ENCODE peak calls at places on chromosomes 3 and 15, in four cellular contexts. R is pancreas, E is Peyer's patch, N is left lung. F is an unnamed sample.

GRCh38 chr3:194129581-194130133 is 6.3 kb upstream of the HES1 start:
- DNase-seq in N (peak; percentile 58), E (no peak), R (peak; percentile 55), F (no peak)

GRCh38 chr15:88635343-88635742 is 3.5 kb upstream of the ISG20 start:
- DNase-seq in E (peak; percentile 75), N (no peak), R (no peak), F (peak; percentile 65)

GRCh38 chr15:60137711-60138396 is 133.7 kb downstream of the FOXB1 start:
- DNase-seq in E (no peak), R (no peak), N (no peak), F (no peak)

GRCh38 chr15:69848551-69849231 is 249.0 kb downstream of the TLE3 start:
- DNase-seq in E (no peak), R (no peak), N (no peak), F (no peak)

GRCh38 chr3:130539005-130539404 is 22.0 kb downstream of the COL6A6 start:
- DNase-seq in R (peak; percentile 43), E (no peak), N (peak; percentile 61), F (no peak)

GRCh38 chr3:126659915-126660886 is 5.3 kb upstream of the TXNRD3 start:
- DNase-seq in E (no peak), N (no peak), R (no peak), F (no peak)

GRCh38 chr3:14297305-14297704 is 105.1 kb upstream of the SLC6A6 start:
- DNase-seq in R (no peak), N (no peak), E (no peak), F (no peak)

GRCh38 chr15:45200799-45201556 is 13.2 kb upstream of the SHF start:
- DNase-seq in N (peak; percentile 88), E (peak; percentile 73), R (peak; percentile 84), F (peak; percentile 67)

GRCh38 chr3:45479627-45480026 is 91.3 kb downstream of the LARS2 start:
- DNase-seq in R (no peak), E (no peak), N (no peak), F (no peak)

GRCh38 chr3:171781711-171782127 is 28.6 kb downstream of the PLD1 start:
- DNase-seq in R (no peak), N (no peak), E (no peak), F (no peak)

GRCh38 chr15:96340611-96341464 is 10.3 kb downstream of the NR2F2 start:
- DNase-seq in R (peak; percentile 60), E (no peak), N (no peak), F (no peak)

GRCh38 chr3:45858809-45859543 is 17.1 kb upstream of the LZTFL1 start:
- DNase-seq in E (peak; percentile 34), R (no peak), N (no peak), F (no peak)

GRCh38 chr15:62588930-62589655 is 424.0 kb upstream of the C2CD4B start:
- DNase-seq in R (no peak), E (no peak), N (no peak), F (no peak)

GRCh38 chr3:156762631-156763185 is 63.4 kb upstream of the LEKR1 start:
- DNase-seq in N (no peak), R (no peak), E (no peak), F (no peak)

GRCh38 chr3:157089455-157090221 is 70.3 kb downstream of the CCNL1 start:
- DNase-seq in R (no peak), E (peak; percentile 31), N (no peak), F (no peak)

GRCh38 chr15:53665930-53666329 is 93.5 kb downstream of the WDR72 start:
- DNase-seq in R (no peak), N (no peak), E (no peak), F (no peak)

GRCh38 chr3:58693929-58694850 is 27.6 kb upstream of the FAM3D start:
- DNase-seq in R (no peak), N (no peak), E (no peak), F (no peak)

GRCh38 chr3:14216257-14217048 is 37.8 kb downstream of the LSM3 start:
- DNase-seq in R (no peak), N (no peak), E (peak; percentile 82), F (peak; percentile 35)

GRCh38 chr3:58063424-58063823 is 55.2 kb downstream of the FLNB start:
- DNase-seq in E (peak; percentile 27), N (no peak), R (no peak), F (no peak)

GRCh38 chr3:65093641-65094040 is 405.8 kb upstream of the ADAMTS9 start:
- DNase-seq in N (no peak), R (no peak), E (no peak), F (no peak)

DNA sequence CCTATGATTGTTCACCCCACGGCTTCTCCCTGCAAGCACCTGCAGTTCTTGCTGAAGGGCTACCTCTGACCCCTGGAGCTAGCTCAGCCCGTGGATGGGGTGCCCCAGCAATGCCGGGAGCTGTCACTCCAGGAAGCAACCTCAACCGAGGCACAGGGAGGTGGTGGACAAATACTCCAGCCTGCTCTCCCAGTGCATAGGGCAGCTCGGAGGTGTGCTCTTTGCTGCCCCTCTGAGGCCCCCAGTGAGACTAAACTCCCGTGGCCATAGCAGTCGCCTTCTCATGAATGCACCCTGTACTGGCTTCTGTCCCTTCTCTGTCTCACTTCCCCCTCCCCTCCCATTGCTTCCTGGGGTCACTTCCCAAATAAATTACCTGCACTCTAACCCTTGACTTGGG is 48.5 kb downstream of the LINGO1 start:
- DNase-seq in E (no peak), R (no peak), N (peak; percentile 33), F (no peak)
- TF ChIP-seq CTCF in E (no peak), R (no peak), N (no peak), F (no peak)

GRCh38 chr15:38487383-38487782 is 33.5 kb downstream of the FAM98B start:
- DNase-seq in E (no peak), R (no peak), N (no peak), F (no peak)
- TF ChIP-seq CTCF in E (no peak), R (no peak), N (no peak), F (no peak)

DNA sequence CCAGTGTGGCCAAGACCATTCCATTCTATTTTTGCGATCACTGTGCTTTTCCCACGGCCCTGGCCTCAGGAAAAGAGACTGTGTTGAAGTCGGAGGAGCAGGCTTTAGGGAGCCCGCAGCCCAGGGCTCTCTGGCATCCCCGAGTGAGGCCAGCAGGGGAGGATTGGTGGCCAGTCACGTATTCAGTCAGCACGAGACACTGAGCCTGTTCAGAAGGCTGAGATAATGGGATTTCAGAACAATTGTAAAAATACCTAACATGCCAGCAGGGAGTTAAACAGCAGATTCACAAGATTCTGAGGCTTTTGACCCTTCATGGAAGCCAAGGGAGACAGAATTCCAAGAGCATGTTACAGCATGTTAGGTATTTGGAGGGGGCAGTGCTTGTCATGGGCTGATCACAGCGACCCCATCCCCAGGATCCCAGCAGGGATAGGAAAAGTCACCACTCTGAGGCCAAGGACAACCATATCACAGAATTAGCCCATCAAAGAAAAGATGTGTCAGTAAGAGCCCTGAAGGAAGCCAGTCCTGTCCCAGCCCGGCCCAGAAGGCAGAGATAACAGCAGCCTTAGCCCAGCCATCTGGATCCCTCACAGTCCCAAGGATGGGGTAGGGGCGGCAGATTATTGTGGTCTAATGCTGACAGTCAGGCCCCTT is 40.6 kb downstream of the AMOTL2 start:
- DNase-seq in E (no peak), R (no peak), N (no peak), F (no peak)
- TF ChIP-seq CTCF in E (no peak), R (no peak), N (no peak), F (no peak)

GRCh38 chr15:27342991-27343390 is 372.0 kb downstream of the GABRG3 start:
- DNase-seq in E (no peak), N (no peak), R (no peak), F (no peak)

GRCh38 chr15:27341780-27342343 is 370.9 kb downstream of the GABRG3 start:
- DNase-seq in N (no peak), E (no peak), R (no peak), F (no peak)

GRCh38 chr15:27336676-27337075 is 365.7 kb downstream of the GABRG3 start:
- DNase-seq in R (no peak), E (no peak), N (no peak), F (no peak)

DNA sequence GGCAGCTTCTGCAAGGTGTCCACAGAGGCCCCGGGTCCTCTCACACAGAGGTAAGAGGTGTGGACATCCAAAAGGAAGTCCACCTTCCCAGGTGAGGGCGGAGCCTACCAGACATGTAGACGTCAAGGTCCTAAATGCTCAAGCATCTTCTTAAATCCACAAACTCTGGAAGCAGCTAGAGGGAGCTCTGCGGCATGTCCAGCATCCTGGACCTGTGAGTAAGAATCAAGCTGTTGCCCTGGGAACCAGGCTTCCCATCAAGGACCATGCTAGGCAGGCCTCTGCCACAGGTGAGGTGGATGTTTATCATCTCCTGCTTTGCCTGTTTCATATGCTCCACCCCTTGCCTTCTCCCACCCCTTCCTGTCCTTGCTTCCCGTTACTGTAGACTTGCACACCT is 368.2 kb downstream of the GABRG3 start:
- DNase-seq in R (no peak), E (no peak), N (no peak), F (no peak)
- TF ChIP-seq CTCF in R (no peak), E (no peak), N (no peak), F (no peak)

GRCh38 chr3:106825962-106826605 is 551.2 kb upstream of the CCDC54 start:
- DNase-seq in N (no peak), E (no peak), R (no peak), F (no peak)

GRCh38 chr3:106822204-106822603 is 555.0 kb upstream of the CCDC54 start:
- DNase-seq in E (no peak), N (peak; percentile 42), R (no peak), F (no peak)

GRCh38 chr3:106823706-106824105 is 553.5 kb upstream of the CCDC54 start:
- DNase-seq in R (no peak), N (no peak), E (no peak), F (no peak)

GRCh38 chr3:106826861-106827311 is 550.4 kb upstream of the CCDC54 start:
- DNase-seq in N (no peak), R (no peak), E (no peak), F (no peak)

GRCh38 chr3:106824856-106825255 is 552.4 kb upstream of the CCDC54 start:
- DNase-seq in R (no peak), N (no peak), E (no peak), F (no peak)
- TF ChIP-seq CTCF in R (no peak), N (no peak), E (no peak), F (no peak)

DNA sequence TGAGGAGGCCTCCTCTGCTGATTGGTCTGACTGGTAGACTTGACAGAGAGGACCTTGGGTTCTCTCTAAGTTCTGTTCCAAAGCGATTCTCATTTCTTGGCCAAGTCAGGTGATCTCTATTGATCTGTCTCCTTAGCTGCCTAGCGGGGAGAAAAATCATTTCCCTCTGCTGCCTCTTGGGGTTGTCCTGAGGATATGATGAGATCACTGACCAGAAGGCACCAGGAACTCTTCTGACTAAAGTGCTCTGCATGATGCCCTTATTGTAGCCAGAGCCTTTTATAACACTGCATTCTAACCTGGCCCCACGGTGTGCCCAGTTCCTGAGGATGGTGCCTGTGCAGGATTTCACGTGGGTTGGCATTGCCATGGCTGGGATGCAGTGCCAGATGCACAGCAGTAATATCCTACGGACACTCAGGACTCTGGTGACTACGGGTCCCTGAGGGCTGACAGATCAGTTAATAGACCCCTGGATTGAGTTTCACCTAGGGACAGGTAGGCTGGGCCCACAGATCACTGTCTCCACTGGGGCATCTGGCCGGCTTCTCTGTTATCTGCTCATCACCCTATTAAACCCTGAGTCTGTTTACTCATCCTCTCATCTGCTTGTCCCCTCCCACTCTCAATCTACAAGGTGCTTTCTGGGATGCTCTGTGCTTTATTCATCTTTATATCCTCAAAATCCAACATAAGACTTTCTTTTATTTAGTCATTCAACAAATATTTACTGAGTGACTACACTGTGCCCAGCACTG is 3.9 kb upstream of the HEG1 start:
- DNase-seq in E (no peak), N (no peak), R (no peak), F (no peak)
- TF ChIP-seq CTCF in E (no peak), N (no peak), R (no peak), F (no peak)

DNA sequence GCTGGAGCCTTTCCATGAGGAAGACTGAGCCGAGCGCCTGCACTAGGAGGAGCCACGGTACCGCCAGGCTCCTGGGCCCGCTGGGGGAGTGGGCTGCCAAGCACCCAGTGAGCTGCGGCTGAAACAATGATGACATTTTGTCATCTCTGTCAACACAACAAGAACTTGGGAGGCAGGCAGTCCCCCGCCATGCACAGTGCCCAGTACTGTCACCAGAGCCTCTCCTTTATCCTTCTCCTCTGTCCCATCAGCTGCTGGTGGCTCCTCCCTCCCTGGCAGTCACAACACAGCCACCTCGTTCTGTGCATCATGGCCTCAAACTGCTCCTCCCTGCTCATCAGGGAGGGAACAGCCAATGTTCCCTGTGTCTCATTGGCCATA is 34.0 kb upstream of the PCSK6 start:
- DNase-seq in R (no peak), E (no peak), N (no peak), F (no peak)
- TF ChIP-seq CTCF in R (no peak), E (no peak), N (no peak), F (no peak)